ENCODE peak calls at places on chromosomes 5 and 9, in eight cellular contexts. One of them, this sample, is unnamed.

GRCh38 chr5:36033050-36033449 is 33.6 kb downstream of the UGT3A2 start:
- DNase-seq in CD8-positive, alpha-beta T cell: no peak
- DNase-seq in gastrocnemius medialis: no peak
- DNase-seq in stimulated activated naive CD8-positive, alpha-beta T cell treated with anti-CD3 and anti-CD28 coated beads, Interleukin-15, Interleukin-2, amounts not matched to agents 100 U/mL and 50 U/mL, for 24 hours: no peak
- DNase-seq in body of pancreas: no peak
- DNase-seq in NCI-H774: no peak
- DNase-seq in mesendoderm: no peak
- DNase-seq in M059J: no peak
- DNase-seq in this sample: no peak

GRCh38 chr5:72036951-72037350 is 70.3 kb upstream of the MAP1B start:
- DNase-seq in CD8-positive, alpha-beta T cell: no peak
- DNase-seq in M059J: peak
- DNase-seq in body of pancreas: no peak
- DNase-seq in stimulated activated naive CD8-positive, alpha-beta T cell treated with anti-CD3 and anti-CD28 coated beads, Interleukin-15, Interleukin-2, amounts not matched to agents 100 U/mL and 50 U/mL, for 24 hours: no peak
- DNase-seq in mesendoderm: peak
- DNase-seq in NCI-H774: no peak
- DNase-seq in gastrocnemius medialis: no peak
- DNase-seq in this sample: no peak

GRCh38 chr9:99169086-99169485 is 52.7 kb downstream of the ALG2 start:
- DNase-seq in gastrocnemius medialis: no peak
- DNase-seq in M059J: no peak
- DNase-seq in NCI-H774: no peak
- DNase-seq in mesendoderm: no peak
- DNase-seq in CD8-positive, alpha-beta T cell: no peak
- DNase-seq in body of pancreas: no peak
- DNase-seq in stimulated activated naive CD8-positive, alpha-beta T cell treated with anti-CD3 and anti-CD28 coated beads, Interleukin-15, Interleukin-2, amounts not matched to agents 100 U/mL and 50 U/mL, for 24 hours: no peak
- DNase-seq in this sample: no peak

GRCh38 chr5:181187500-181188213 is 17.3 kb downstream of the TRIM7 start:
- DNase-seq in NCI-H774: no peak
- DNase-seq in CD8-positive, alpha-beta T cell: no peak
- DNase-seq in body of pancreas: peak
- DNase-seq in stimulated activated naive CD8-positive, alpha-beta T cell treated with anti-CD3 and anti-CD28 coated beads, Interleukin-15, Interleukin-2, amounts not matched to agents 100 U/mL and 50 U/mL, for 24 hours: peak
- DNase-seq in mesendoderm: peak
- DNase-seq in gastrocnemius medialis: peak
- DNase-seq in M059J: peak
- DNase-seq in this sample: peak

GRCh38 chr5:96335873-96336272 is 97.2 kb downstream of the PCSK1 start:
- DNase-seq in body of pancreas: no peak
- DNase-seq in NCI-H774: no peak
- DNase-seq in stimulated activated naive CD8-positive, alpha-beta T cell treated with anti-CD3 and anti-CD28 coated beads, Interleukin-15, Interleukin-2, amounts not matched to agents 100 U/mL and 50 U/mL, for 24 hours: no peak
- DNase-seq in CD8-positive, alpha-beta T cell: no peak
- DNase-seq in M059J: peak
- DNase-seq in mesendoderm: no peak
- DNase-seq in gastrocnemius medialis: no peak
- DNase-seq in this sample: no peak

GRCh38 chr9:6150483-6150882 is 65.1 kb upstream of the IL33 start:
- DNase-seq in CD8-positive, alpha-beta T cell: no peak
- DNase-seq in gastrocnemius medialis: no peak
- DNase-seq in stimulated activated naive CD8-positive, alpha-beta T cell treated with anti-CD3 and anti-CD28 coated beads, Interleukin-15, Interleukin-2, amounts not matched to agents 100 U/mL and 50 U/mL, for 24 hours: no peak
- DNase-seq in M059J: no peak
- DNase-seq in body of pancreas: no peak
- DNase-seq in mesendoderm: no peak
- DNase-seq in NCI-H774: peak
- DNase-seq in this sample: no peak

GRCh38 chr5:132000677-132001453 is 10.6 kb downstream of the ACSL6 start:
- DNase-seq in body of pancreas: no peak
- DNase-seq in mesendoderm: no peak
- DNase-seq in gastrocnemius medialis: peak
- DNase-seq in CD8-positive, alpha-beta T cell: peak
- DNase-seq in stimulated activated naive CD8-positive, alpha-beta T cell treated with anti-CD3 and anti-CD28 coated beads, Interleukin-15, Interleukin-2, amounts not matched to agents 100 U/mL and 50 U/mL, for 24 hours: peak
- DNase-seq in M059J: peak
- DNase-seq in NCI-H774: no peak
- DNase-seq in this sample: peak

GRCh38 chr9:95060916-95061315 is 256.6 kb downstream of the FANCC start:
- DNase-seq in CD8-positive, alpha-beta T cell: no peak
- DNase-seq in M059J: no peak
- DNase-seq in mesendoderm: no peak
- DNase-seq in body of pancreas: no peak
- DNase-seq in stimulated activated naive CD8-positive, alpha-beta T cell treated with anti-CD3 and anti-CD28 coated beads, Interleukin-15, Interleukin-2, amounts not matched to agents 100 U/mL and 50 U/mL, for 24 hours: no peak
- DNase-seq in NCI-H774: no peak
- DNase-seq in gastrocnemius medialis: no peak
- DNase-seq in this sample: no peak

GRCh38 chr9:4105183-4105582 is 194.7 kb downstream of the GLIS3 start:
- DNase-seq in mesendoderm: no peak
- DNase-seq in body of pancreas: no peak
- DNase-seq in gastrocnemius medialis: no peak
- DNase-seq in NCI-H774: no peak
- DNase-seq in stimulated activated naive CD8-positive, alpha-beta T cell treated with anti-CD3 and anti-CD28 coated beads, Interleukin-15, Interleukin-2, amounts not matched to agents 100 U/mL and 50 U/mL, for 24 hours: no peak
- DNase-seq in M059J: no peak
- DNase-seq in CD8-positive, alpha-beta T cell: no peak
- DNase-seq in this sample: no peak

GRCh38 chr5:31068287-31068686 is 125.2 kb upstream of the CDH6 start:
- DNase-seq in body of pancreas: no peak
- DNase-seq in CD8-positive, alpha-beta T cell: no peak
- DNase-seq in gastrocnemius medialis: no peak
- DNase-seq in mesendoderm: no peak
- DNase-seq in NCI-H774: no peak
- DNase-seq in stimulated activated naive CD8-positive, alpha-beta T cell treated with anti-CD3 and anti-CD28 coated beads, Interleukin-15, Interleukin-2, amounts not matched to agents 100 U/mL and 50 U/mL, for 24 hours: no peak
- DNase-seq in M059J: no peak
- DNase-seq in this sample: no peak

GRCh38 chr9:37329576-37329975 is 92.9 kb upstream of the GRHPR start:
- DNase-seq in NCI-H774: no peak
- DNase-seq in gastrocnemius medialis: no peak
- DNase-seq in body of pancreas: no peak
- DNase-seq in mesendoderm: peak
- DNase-seq in CD8-positive, alpha-beta T cell: no peak
- DNase-seq in stimulated activated naive CD8-positive, alpha-beta T cell treated with anti-CD3 and anti-CD28 coated beads, Interleukin-15, Interleukin-2, amounts not matched to agents 100 U/mL and 50 U/mL, for 24 hours: no peak
- DNase-seq in M059J: peak
- DNase-seq in this sample: no peak

GRCh38 chr5:138102454-138103320 is 18.9 kb downstream of the WNT8A start:
- DNase-seq in body of pancreas: no peak
- DNase-seq in gastrocnemius medialis: no peak
- DNase-seq in NCI-H774: no peak
- DNase-seq in mesendoderm: no peak
- DNase-seq in M059J: no peak
- DNase-seq in stimulated activated naive CD8-positive, alpha-beta T cell treated with anti-CD3 and anti-CD28 coated beads, Interleukin-15, Interleukin-2, amounts not matched to agents 100 U/mL and 50 U/mL, for 24 hours: no peak
- DNase-seq in CD8-positive, alpha-beta T cell: no peak
- DNase-seq in this sample: no peak

GRCh38 chr9:129160712-129161533 is 17.1 kb downstream of the IER5L start:
- DNase-seq in body of pancreas: no peak
- DNase-seq in gastrocnemius medialis: no peak
- DNase-seq in CD8-positive, alpha-beta T cell: no peak
- DNase-seq in NCI-H774: no peak
- DNase-seq in mesendoderm: peak
- DNase-seq in stimulated activated naive CD8-positive, alpha-beta T cell treated with anti-CD3 and anti-CD28 coated beads, Interleukin-15, Interleukin-2, amounts not matched to agents 100 U/mL and 50 U/mL, for 24 hours: no peak
- DNase-seq in M059J: peak
- DNase-seq in this sample: no peak

GRCh38 chr5:151284392-151284967 is 19.1 kb downstream of the SLC36A3 start:
- DNase-seq in NCI-H774: no peak
- DNase-seq in M059J: no peak
- DNase-seq in mesendoderm: peak
- DNase-seq in CD8-positive, alpha-beta T cell: no peak
- DNase-seq in gastrocnemius medialis: no peak
- DNase-seq in stimulated activated naive CD8-positive, alpha-beta T cell treated with anti-CD3 and anti-CD28 coated beads, Interleukin-15, Interleukin-2, amounts not matched to agents 100 U/mL and 50 U/mL, for 24 hours: no peak
- DNase-seq in body of pancreas: no peak
- DNase-seq in this sample: no peak

GRCh38 chr9:28598396-28598795 is 1025.1 kb upstream of the C9orf72 start:
- DNase-seq in gastrocnemius medialis: no peak
- DNase-seq in body of pancreas: no peak
- DNase-seq in CD8-positive, alpha-beta T cell: no peak
- DNase-seq in NCI-H774: no peak
- DNase-seq in M059J: no peak
- DNase-seq in stimulated activated naive CD8-positive, alpha-beta T cell treated with anti-CD3 and anti-CD28 coated beads, Interleukin-15, Interleukin-2, amounts not matched to agents 100 U/mL and 50 U/mL, for 24 hours: no peak
- DNase-seq in mesendoderm: no peak
- DNase-seq in this sample: no peak

GRCh38 chr9:112872019-112872418 is 18.7 kb downstream of the SLC46A2 start:
- DNase-seq in stimulated activated naive CD8-positive, alpha-beta T cell treated with anti-CD3 and anti-CD28 coated beads, Interleukin-15, Interleukin-2, amounts not matched to agents 100 U/mL and 50 U/mL, for 24 hours: no peak
- DNase-seq in CD8-positive, alpha-beta T cell: no peak
- DNase-seq in gastrocnemius medialis: no peak
- DNase-seq in body of pancreas: no peak
- DNase-seq in mesendoderm: no peak
- DNase-seq in M059J: no peak
- DNase-seq in NCI-H774: peak
- DNase-seq in this sample: no peak

GRCh38 chr5:109594217-109594616 is 95.5 kb upstream of the MAN2A1 start:
- DNase-seq in M059J: no peak
- DNase-seq in stimulated activated naive CD8-positive, alpha-beta T cell treated with anti-CD3 and anti-CD28 coated beads, Interleukin-15, Interleukin-2, amounts not matched to agents 100 U/mL and 50 U/mL, for 24 hours: no peak
- DNase-seq in gastrocnemius medialis: no peak
- DNase-seq in CD8-positive, alpha-beta T cell: no peak
- DNase-seq in mesendoderm: no peak
- DNase-seq in NCI-H774: no peak
- DNase-seq in body of pancreas: no peak
- DNase-seq in this sample: no peak

GRCh38 chr5:139051392-139051791 is 146.8 kb downstream of the SIL1 start:
- DNase-seq in CD8-positive, alpha-beta T cell: no peak
- DNase-seq in M059J: no peak
- DNase-seq in NCI-H774: no peak
- DNase-seq in body of pancreas: no peak
- DNase-seq in gastrocnemius medialis: no peak
- DNase-seq in stimulated activated naive CD8-positive, alpha-beta T cell treated with anti-CD3 and anti-CD28 coated beads, Interleukin-15, Interleukin-2, amounts not matched to agents 100 U/mL and 50 U/mL, for 24 hours: no peak
- DNase-seq in mesendoderm: no peak
- DNase-seq in this sample: no peak

GRCh38 chr9:86072393-86073016 is 26.9 kb downstream of the GOLM1 start:
- DNase-seq in stimulated activated naive CD8-positive, alpha-beta T cell treated with anti-CD3 and anti-CD28 coated beads, Interleukin-15, Interleukin-2, amounts not matched to agents 100 U/mL and 50 U/mL, for 24 hours: no peak
- DNase-seq in CD8-positive, alpha-beta T cell: no peak
- DNase-seq in gastrocnemius medialis: no peak
- DNase-seq in body of pancreas: no peak
- DNase-seq in NCI-H774: no peak
- DNase-seq in M059J: peak
- DNase-seq in mesendoderm: no peak
- DNase-seq in this sample: no peak

GRCh38 chr9:89951671-89952070 is 346.9 kb downstream of the GADD45G start:
- DNase-seq in CD8-positive, alpha-beta T cell: no peak
- DNase-seq in M059J: no peak
- DNase-seq in stimulated activated naive CD8-positive, alpha-beta T cell treated with anti-CD3 and anti-CD28 coated beads, Interleukin-15, Interleukin-2, amounts not matched to agents 100 U/mL and 50 U/mL, for 24 hours: no peak
- DNase-seq in body of pancreas: no peak
- DNase-seq in mesendoderm: no peak
- DNase-seq in gastrocnemius medialis: no peak
- DNase-seq in NCI-H774: no peak
- DNase-seq in this sample: no peak

GRCh38 chr5:96816991-96817390 is 9.2 kb upstream of the ERAP1 start:
- DNase-seq in CD8-positive, alpha-beta T cell: no peak
- DNase-seq in gastrocnemius medialis: no peak
- DNase-seq in M059J: no peak
- DNase-seq in NCI-H774: no peak
- DNase-seq in mesendoderm: no peak
- DNase-seq in body of pancreas: no peak
- DNase-seq in stimulated activated naive CD8-positive, alpha-beta T cell treated with anti-CD3 and anti-CD28 coated beads, Interleukin-15, Interleukin-2, amounts not matched to agents 100 U/mL and 50 U/mL, for 24 hours: no peak
- DNase-seq in this sample: no peak

GRCh38 chr9:8852301-8852864 is 1052.8 kb upstream of the DMAC1 start:
- DNase-seq in body of pancreas: no peak
- DNase-seq in mesendoderm: no peak
- DNase-seq in CD8-positive, alpha-beta T cell: no peak
- DNase-seq in M059J: no peak
- DNase-seq in stimulated activated naive CD8-positive, alpha-beta T cell treated with anti-CD3 and anti-CD28 coated beads, Interleukin-15, Interleukin-2, amounts not matched to agents 100 U/mL and 50 U/mL, for 24 hours: no peak
- DNase-seq in NCI-H774: no peak
- DNase-seq in gastrocnemius medialis: no peak
- DNase-seq in this sample: no peak

GRCh38 chr5:172322028-172322965 is 38.7 kb upstream of the UBTD2 start:
- DNase-seq in mesendoderm: no peak
- DNase-seq in NCI-H774: peak
- DNase-seq in body of pancreas: peak
- DNase-seq in M059J: peak
- DNase-seq in gastrocnemius medialis: no peak
- DNase-seq in stimulated activated naive CD8-positive, alpha-beta T cell treated with anti-CD3 and anti-CD28 coated beads, Interleukin-15, Interleukin-2, amounts not matched to agents 100 U/mL and 50 U/mL, for 24 hours: no peak
- DNase-seq in CD8-positive, alpha-beta T cell: no peak
- DNase-seq in this sample: no peak

GRCh38 chr5:93517828-93518227 is 63.2 kb downstream of the NR2F1-AS1 start:
- DNase-seq in mesendoderm: no peak
- DNase-seq in NCI-H774: no peak
- DNase-seq in CD8-positive, alpha-beta T cell: no peak
- DNase-seq in stimulated activated naive CD8-positive, alpha-beta T cell treated with anti-CD3 and anti-CD28 coated beads, Interleukin-15, Interleukin-2, amounts not matched to agents 100 U/mL and 50 U/mL, for 24 hours: no peak
- DNase-seq in body of pancreas: no peak
- DNase-seq in gastrocnemius medialis: no peak
- DNase-seq in M059J: no peak
- DNase-seq in this sample: no peak

GRCh38 chr5:168118042-168118668 is 173.3 kb upstream of the WWC1 start:
- DNase-seq in mesendoderm: no peak
- DNase-seq in CD8-positive, alpha-beta T cell: no peak
- DNase-seq in gastrocnemius medialis: no peak
- DNase-seq in M059J: no peak
- DNase-seq in stimulated activated naive CD8-positive, alpha-beta T cell treated with anti-CD3 and anti-CD28 coated beads, Interleukin-15, Interleukin-2, amounts not matched to agents 100 U/mL and 50 U/mL, for 24 hours: no peak
- DNase-seq in body of pancreas: no peak
- DNase-seq in NCI-H774: no peak
- DNase-seq in this sample: no peak

GRCh38 chr5:139644001-139644456 is 4.1 kb upstream of the CXXC5 start:
- DNase-seq in body of pancreas: peak
- DNase-seq in gastrocnemius medialis: peak
- DNase-seq in M059J: no peak
- DNase-seq in mesendoderm: no peak
- DNase-seq in NCI-H774: no peak
- DNase-seq in stimulated activated naive CD8-positive, alpha-beta T cell treated with anti-CD3 and anti-CD28 coated beads, Interleukin-15, Interleukin-2, amounts not matched to agents 100 U/mL and 50 U/mL, for 24 hours: no peak
- DNase-seq in CD8-positive, alpha-beta T cell: no peak
- DNase-seq in this sample: no peak

GRCh38 chr5:109324351-109324750 is 85.4 kb downstream of the PJA2 start:
- DNase-seq in NCI-H774: no peak
- DNase-seq in body of pancreas: no peak
- DNase-seq in CD8-positive, alpha-beta T cell: no peak
- DNase-seq in gastrocnemius medialis: no peak
- DNase-seq in M059J: no peak
- DNase-seq in mesendoderm: peak
- DNase-seq in stimulated activated naive CD8-positive, alpha-beta T cell treated with anti-CD3 and anti-CD28 coated beads, Interleukin-15, Interleukin-2, amounts not matched to agents 100 U/mL and 50 U/mL, for 24 hours: no peak
- DNase-seq in this sample: no peak

GRCh38 chr5:179262126-179262920 is 82.9 kb downstream of the ADAMTS2 start:
- DNase-seq in M059J: no peak
- DNase-seq in gastrocnemius medialis: no peak
- DNase-seq in CD8-positive, alpha-beta T cell: no peak
- DNase-seq in NCI-H774: no peak
- DNase-seq in stimulated activated naive CD8-positive, alpha-beta T cell treated with anti-CD3 and anti-CD28 coated beads, Interleukin-15, Interleukin-2, amounts not matched to agents 100 U/mL and 50 U/mL, for 24 hours: no peak
- DNase-seq in body of pancreas: peak
- DNase-seq in mesendoderm: no peak
- DNase-seq in this sample: no peak

GRCh38 chr5:168260353-168261211 is 30.9 kb upstream of the WWC1 start:
- DNase-seq in mesendoderm: no peak
- DNase-seq in NCI-H774: no peak
- DNase-seq in gastrocnemius medialis: no peak
- DNase-seq in stimulated activated naive CD8-positive, alpha-beta T cell treated with anti-CD3 and anti-CD28 coated beads, Interleukin-15, Interleukin-2, amounts not matched to agents 100 U/mL and 50 U/mL, for 24 hours: no peak
- DNase-seq in body of pancreas: no peak
- DNase-seq in M059J: no peak
- DNase-seq in CD8-positive, alpha-beta T cell: no peak
- DNase-seq in this sample: no peak

GRCh38 chr9:70811638-70812037 is 309.8 kb downstream of the TRPM3 start:
- DNase-seq in gastrocnemius medialis: no peak
- DNase-seq in CD8-positive, alpha-beta T cell: no peak
- DNase-seq in body of pancreas: no peak
- DNase-seq in NCI-H774: no peak
- DNase-seq in M059J: no peak
- DNase-seq in stimulated activated naive CD8-positive, alpha-beta T cell treated with anti-CD3 and anti-CD28 coated beads, Interleukin-15, Interleukin-2, amounts not matched to agents 100 U/mL and 50 U/mL, for 24 hours: no peak
- DNase-seq in mesendoderm: no peak
- DNase-seq in this sample: no peak

GRCh38 chr5:54990751-54991349 is 5.5 kb upstream of the ESM1 start:
- DNase-seq in NCI-H774: no peak
- DNase-seq in gastrocnemius medialis: no peak
- DNase-seq in M059J: peak
- DNase-seq in stimulated activated naive CD8-positive, alpha-beta T cell treated with anti-CD3 and anti-CD28 coated beads, Interleukin-15, Interleukin-2, amounts not matched to agents 100 U/mL and 50 U/mL, for 24 hours: no peak
- DNase-seq in CD8-positive, alpha-beta T cell: no peak
- DNase-seq in mesendoderm: peak
- DNase-seq in body of pancreas: no peak
- DNase-seq in this sample: no peak

GRCh38 chr5:33306758-33307157 is 134.0 kb upstream of the TARS1 start:
- DNase-seq in M059J: peak
- DNase-seq in gastrocnemius medialis: no peak
- DNase-seq in CD8-positive, alpha-beta T cell: no peak
- DNase-seq in NCI-H774: no peak
- DNase-seq in body of pancreas: no peak
- DNase-seq in stimulated activated naive CD8-positive, alpha-beta T cell treated with anti-CD3 and anti-CD28 coated beads, Interleukin-15, Interleukin-2, amounts not matched to agents 100 U/mL and 50 U/mL, for 24 hours: no peak
- DNase-seq in mesendoderm: no peak
- DNase-seq in this sample: no peak

This sample was measured in T-helper 9 cell.